ENCODE peak calls at places on chromosomes 13 and 19, in seven cellular contexts. K, T, S, J, R, M and N are unnamed samples.

GRCh38 chr19:46975918-46976782 is 43.5 kb upstream of the NPAS1 start:
- DNase-seq in K (peak), T (peak), S (peak), J (peak), R (peak), M (peak), N (no peak)

GRCh38 chr19:50636317-50637085 is 3.2 kb downstream of the SYT3 start:
- DNase-seq in K (no peak), T (no peak), S (no peak), J (no peak), R (no peak), M (no peak), N (no peak)

GRCh38 chr13:38262211-38262610 is 87.4 kb upstream of the UFM1 start:
- DNase-seq in K (peak), T (no peak), S (no peak), J (no peak), R (no peak), M (no peak), N (no peak)

GRCh38 chr19:48719263-48720171 is at the start of gene MAMSTR:
- DNase-seq in K (no peak), T (no peak), S (peak), J (no peak), R (no peak), M (peak), N (no peak)

GRCh38 chr19:2045501-2046045 is 5.5 kb downstream of the MKNK2 start:
- DNase-seq in K (no peak), T (no peak), S (no peak), J (no peak), R (no peak), M (peak), N (no peak)

GRCh38 chr19:11067356-11068113 is 21.7 kb upstream of the LDLR start:
- DNase-seq in K (no peak), T (no peak), S (no peak), J (no peak), R (no peak), M (no peak), N (no peak)

GRCh38 chr13:31200636-31200970 is 828 bp downstream of the B3GLCT start:
- DNase-seq in K (peak), T (no peak), S (peak), J (peak), R (no peak), M (peak), N (peak)

GRCh38 chr13:113907637-113908617 is 44.1 kb upstream of the GAS6 start:
- DNase-seq in K (no peak), T (no peak), S (no peak), J (no peak), R (peak), M (no peak), N (no peak)

GRCh38 chr13:109381546-109382180 is 404.7 kb downstream of the IRS2 start:
- DNase-seq in K (peak), T (no peak), S (no peak), J (no peak), R (no peak), M (no peak), N (no peak)

GRCh38 chr19:16070366-16070990 is 5.8 kb upstream of the TPM4 start:
- DNase-seq in K (no peak), T (peak), S (no peak), J (peak), R (peak), M (peak), N (peak)

GRCh38 chr13:48975101-48975925 is at the start of gene FNDC3A:
- DNase-seq in K (peak), T (peak), S (peak), J (no peak), R (peak), M (no peak), N (peak)

GRCh38 chr13:99018418-99019180 is 40.7 kb upstream of the DOCK9 start:
- DNase-seq in K (no peak), T (no peak), S (no peak), J (no peak), R (no peak), M (no peak), N (no peak)

GRCh38 chr19:38596057-38596981 is 21.4 kb downstream of the MAP4K1 start:
- DNase-seq in K (no peak), T (peak), S (peak), J (no peak), R (no peak), M (peak), N (peak)

GRCh38 chr13:112119192-112120030 is 52.5 kb downstream of the SOX1 start:
- DNase-seq in K (no peak), T (no peak), S (no peak), J (peak), R (no peak), M (no peak), N (no peak)

GRCh38 chr19:39178296-39179006 is 18.3 kb upstream of the NCCRP1 start:
- DNase-seq in K (no peak), T (no peak), S (no peak), J (no peak), R (no peak), M (peak), N (no peak)

GRCh38 chr13:108269601-108270328 is at the start of gene TNFSF13B:
- DNase-seq in K (peak), T (peak), S (peak), J (peak), R (peak), M (peak), N (no peak)

GRCh38 chr13:33150146-33150545 is 133.9 kb downstream of the KL start:
- DNase-seq in K (peak), T (no peak), S (no peak), J (no peak), R (no peak), M (no peak), N (no peak)

GRCh38 chr19:18282021-18282787 is 782 bp upstream of the JUND start:
- DNase-seq in K (no peak), T (no peak), S (no peak), J (peak), R (peak), M (no peak), N (no peak)
- TF ChIP-seq CTCF in K (peak), T (no peak), S (no peak), J (no peak), R (no peak), M (peak), N (peak)

GRCh38 chr19:13062317-13062716 is 40.3 kb downstream of the LYL1 start:
- DNase-seq in K (no peak), T (no peak), S (no peak), J (no peak), R (no peak), M (no peak), N (no peak)

GRCh38 chr19:13060964-13061927 is 41.4 kb downstream of the LYL1 start:
- DNase-seq in K (peak), T (peak), S (peak), J (peak), R (peak), M (peak), N (peak)

GRCh38 chr19:13066231-13066630 is 36.4 kb downstream of the LYL1 start:
- DNase-seq in K (no peak), T (no peak), S (no peak), J (no peak), R (no peak), M (no peak), N (no peak)

GRCh38 chr19:13063461-13064091 is 39.1 kb downstream of the LYL1 start:
- DNase-seq in K (no peak), T (no peak), S (no peak), J (no peak), R (no peak), M (no peak), N (no peak)

DNA sequence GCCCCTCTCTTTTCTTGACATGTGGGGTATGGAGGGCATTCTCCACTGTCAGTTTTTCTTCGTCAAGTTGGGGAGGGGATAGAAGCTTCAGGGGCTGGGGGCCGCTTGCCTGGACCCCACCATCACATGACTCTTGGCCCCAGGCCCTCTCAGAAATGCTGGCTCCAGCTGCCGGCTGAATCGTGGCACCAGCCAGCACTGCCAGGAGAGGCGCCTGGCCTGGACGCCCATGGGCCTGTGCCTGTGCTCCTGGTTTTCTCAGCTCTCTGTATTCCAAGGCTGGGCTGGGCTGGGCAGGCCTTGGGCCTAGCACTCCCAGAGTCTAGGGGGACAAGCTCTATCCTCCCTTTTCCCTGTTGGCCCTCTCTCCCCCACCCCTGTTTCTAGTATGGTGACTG is 38.6 kb downstream of the LYL1 start:
- DNase-seq in K (no peak), T (no peak), S (no peak), J (no peak), R (no peak), M (no peak), N (no peak)
- H3K27ac ChIP-seq in K (no peak), T (no peak), S (no peak), J (peak), R (peak), M (peak), N (no peak)

GRCh38 chr13:42474954-42475353 is 99.0 kb upstream of the TNFSF11 start:
- DNase-seq in K (peak), T (no peak), S (no peak), J (no peak), R (no peak), M (no peak), N (no peak)

GRCh38 chr13:42484396-42484795 is 89.6 kb upstream of the TNFSF11 start:
- DNase-seq in K (peak), T (no peak), S (no peak), J (no peak), R (no peak), M (no peak), N (no peak)

GRCh38 chr13:42477588-42478190 is 96.3 kb upstream of the TNFSF11 start:
- DNase-seq in K (no peak), T (no peak), S (no peak), J (no peak), R (no peak), M (peak), N (no peak)

GRCh38 chr13:42478531-42479156 is 95.3 kb upstream of the TNFSF11 start:
- DNase-seq in K (peak), T (no peak), S (peak), J (no peak), R (no peak), M (no peak), N (no peak)
- TF ChIP-seq CTCF in K (peak), T (peak), S (peak), J (peak), R (no peak), M (no peak), N (peak)

GRCh38 chr19:30314056-30314804 is 58.0 kb upstream of the ZNF536 start:
- DNase-seq in K (no peak), T (no peak), S (no peak), J (no peak), R (no peak), M (no peak), N (no peak)

GRCh38 chr19:30310806-30311121 is 61.4 kb upstream of the ZNF536 start:
- DNase-seq in K (no peak), T (no peak), S (no peak), J (no peak), R (no peak), M (no peak), N (no peak)

GRCh38 chr19:30311911-30312310 is 60.3 kb upstream of the ZNF536 start:
- DNase-seq in K (no peak), T (no peak), S (no peak), J (no peak), R (no peak), M (no peak), N (no peak)

GRCh38 chr19:30313353-30313750 is 58.8 kb upstream of the ZNF536 start:
- DNase-seq in K (no peak), T (no peak), S (no peak), J (no peak), R (no peak), M (no peak), N (no peak)

GRCh38 chr19:30312582-30313352 is 59.4 kb upstream of the ZNF536 start:
- DNase-seq in K (no peak), T (no peak), S (peak), J (no peak), R (no peak), M (no peak), N (no peak)
- H3K27ac ChIP-seq in K (no peak), T (no peak), S (no peak), J (no peak), R (no peak), M (no peak), N (no peak)

GRCh38 chr13:80363890-80364503 is 23.1 kb upstream of the SPRY2 start:
- DNase-seq in K (no peak), T (no peak), S (peak), J (no peak), R (no peak), M (no peak), N (no peak)

GRCh38 chr13:80362488-80362887 is 21.6 kb upstream of the SPRY2 start:
- DNase-seq in K (no peak), T (no peak), S (no peak), J (no peak), R (no peak), M (no peak), N (no peak)

GRCh38 chr13:80360298-80360827 is 19.4 kb upstream of the SPRY2 start:
- DNase-seq in K (no peak), T (no peak), S (no peak), J (no peak), R (no peak), M (no peak), N (no peak)

GRCh38 chr13:80361298-80361697 is 20.4 kb upstream of the SPRY2 start:
- DNase-seq in K (no peak), T (no peak), S (no peak), J (no peak), R (no peak), M (no peak), N (no peak)

DNA sequence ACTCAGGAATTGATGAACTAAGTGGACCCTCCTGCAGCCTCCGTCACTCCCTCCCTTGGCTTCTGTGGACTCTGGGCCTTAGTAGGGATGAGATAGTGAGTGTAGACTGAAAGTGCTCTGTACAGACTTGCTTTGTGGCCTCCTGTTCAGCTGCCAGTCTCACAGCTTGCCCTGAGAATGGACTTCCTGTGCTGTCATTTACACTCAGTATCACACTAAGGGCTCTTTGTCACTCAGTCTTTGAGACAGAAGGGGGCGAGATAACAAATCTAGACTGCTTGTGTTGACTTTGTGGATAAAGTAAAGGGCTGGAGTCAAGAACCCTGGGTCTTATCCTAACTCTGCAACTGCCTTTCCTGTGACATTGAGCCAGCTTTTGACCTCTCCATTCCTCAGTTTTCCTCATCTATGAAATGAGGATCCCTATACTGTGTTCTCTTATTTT is 21.0 kb upstream of the SPRY2 start:
- DNase-seq in K (peak), T (no peak), S (peak), J (no peak), R (no peak), M (no peak), N (no peak)
- TF ChIP-seq CTCF in K (peak), T (no peak), S (peak), J (no peak), R (no peak), M (no peak), N (no peak)

GRCh38 chr13:47337781-47338507 is 441.1 kb upstream of the HTR2A start:
- DNase-seq in K (peak), T (no peak), S (peak), J (no peak), R (no peak), M (no peak), N (no peak)
- H3K27ac ChIP-seq in K (peak), T (no peak), S (no peak), J (no peak), R (no peak), M (no peak), N (no peak)

GRCh38 chr19:19028526-19028925 is 4.8 kb downstream of the SUGP2 start:
- DNase-seq in K (no peak), T (no peak), S (no peak), J (no peak), R (no peak), M (no peak), N (no peak)

GRCh38 chr19:19022380-19022961 is 10.8 kb downstream of the SUGP2 start:
- DNase-seq in K (no peak), T (no peak), S (no peak), J (no peak), R (no peak), M (no peak), N (no peak)

GRCh38 chr19:19021115-19021514 is 12.2 kb downstream of the SUGP2 start:
- DNase-seq in K (peak), T (no peak), S (no peak), J (no peak), R (no peak), M (no peak), N (no peak)

GRCh38 chr19:19027228-19027627 is 6.1 kb downstream of the SUGP2 start:
- DNase-seq in K (no peak), T (no peak), S (no peak), J (no peak), R (no peak), M (no peak), N (no peak)

DNA sequence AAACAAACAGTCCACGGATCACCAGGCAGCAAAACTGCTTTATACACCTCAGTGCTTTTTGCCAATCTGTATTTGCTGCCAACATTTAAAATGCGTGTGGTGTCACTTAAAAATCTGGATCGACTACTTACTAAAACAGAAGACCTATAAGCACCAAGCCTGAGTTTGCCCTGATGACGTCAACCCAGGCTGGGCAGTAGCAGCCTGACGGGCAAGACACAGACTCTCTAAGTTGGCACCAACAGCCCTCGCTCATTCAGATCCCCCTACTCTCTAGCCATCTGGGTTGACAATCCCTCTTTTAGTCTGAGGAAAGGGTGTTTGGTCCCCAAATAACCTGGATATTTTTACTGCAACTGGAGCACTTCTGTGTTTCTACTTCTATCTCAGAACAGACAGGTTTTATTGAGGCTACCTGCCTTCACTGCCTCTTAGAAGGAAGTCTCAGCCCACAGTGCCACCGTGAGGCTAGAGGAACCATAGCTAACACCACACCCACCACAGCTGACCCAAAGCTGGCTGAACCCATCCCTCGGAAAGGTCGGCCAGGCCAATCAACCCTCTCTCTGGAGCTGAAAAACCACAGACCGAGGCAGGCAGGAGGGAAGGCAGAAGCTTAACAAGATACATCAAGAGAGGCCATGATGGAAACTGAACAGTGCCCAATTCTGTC is 6.9 kb downstream of the SUGP2 start:
- DNase-seq in K (no peak), T (no peak), S (peak), J (no peak), R (no peak), M (no peak), N (no peak)
- TF ChIP-seq CTCF in K (peak), T (no peak), S (no peak), J (no peak), R (no peak), M (peak), N (no peak)

DNA sequence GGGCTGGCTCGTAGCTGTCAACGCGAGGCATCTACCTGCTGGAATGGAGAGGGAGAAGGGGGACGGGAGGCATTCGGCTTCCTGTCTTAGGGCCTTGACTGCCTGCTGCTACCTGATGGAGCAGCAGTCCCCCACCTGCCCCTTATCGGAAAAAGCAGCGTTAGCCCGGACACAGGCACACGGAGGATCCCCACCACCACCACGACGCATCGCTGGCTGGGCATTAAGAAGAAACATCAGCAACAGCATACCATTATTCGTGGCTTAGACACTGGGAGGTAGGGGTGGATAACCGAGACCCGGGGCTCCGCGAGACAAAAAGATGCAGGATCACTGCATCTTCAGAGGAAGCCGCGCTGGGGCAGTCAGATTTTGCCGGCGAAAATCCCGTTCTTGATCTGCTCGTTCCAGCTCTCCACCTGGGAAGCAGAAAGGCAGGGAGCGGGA is 1.1 kb downstream of the COX6B2 start:
- DNase-seq in K (no peak), T (no peak), S (peak), J (no peak), R (no peak), M (peak), N (no peak)
- H3K27ac ChIP-seq in K (no peak), T (no peak), S (no peak), J (no peak), R (no peak), M (no peak), N (no peak)

DNA sequence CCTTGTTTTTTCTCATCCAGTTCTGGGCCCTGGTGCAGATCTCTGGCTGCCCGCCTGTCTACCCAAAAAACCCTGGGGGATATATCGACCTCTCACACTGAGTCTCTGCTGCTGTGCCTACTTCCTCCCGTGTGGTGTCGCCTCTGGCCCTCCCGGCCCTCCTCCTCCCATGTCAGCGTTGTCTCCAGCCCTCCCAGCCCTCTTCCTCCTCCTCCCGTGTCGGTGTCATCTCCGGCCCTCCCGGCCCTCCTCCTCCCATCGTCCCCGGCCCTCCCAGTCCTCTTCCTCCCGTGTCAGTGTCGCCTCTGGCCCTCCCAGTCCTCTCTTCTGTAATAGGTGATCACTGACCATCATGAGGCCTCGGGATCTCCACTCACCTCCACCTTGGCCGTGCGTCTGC is 81.8 kb downstream of the GPR12 start:
- DNase-seq in K (no peak), T (no peak), S (peak), J (no peak), R (no peak), M (peak), N (no peak)
- TF ChIP-seq CTCF in K (no peak), T (no peak), S (no peak), J (no peak), R (no peak), M (no peak), N (no peak)